ENCODE peak calls at places on chromosomes 7 and 10, in five cellular contexts. M is PC-3, E is AG04450, C is transverse colon, B is lung. Z is an unnamed sample.

GRCh38 chr10:78408671-78409472 is 375.2 kb downstream of the RPS24 start:
- DNase-seq in M (peak; percentile 61), E (no peak), C (peak; percentile 41), B (peak; percentile 87), Z (peak; percentile 86)

GRCh38 chr7:101991860-101992259 is 174.4 kb downstream of the CUX1 start:
- DNase-seq in B (no peak), M (no peak), E (no peak), C (no peak), Z (no peak)

GRCh38 chr10:104734408-104734807 is 93.3 kb downstream of the SORCS3 start:
- DNase-seq in B (no peak), E (no peak), C (no peak), M (no peak), Z (no peak)

GRCh38 chr7:16916111-16916639 is 34.4 kb upstream of the AGR3 start:
- DNase-seq in M (peak; percentile 85), E (peak; percentile 63), C (no peak), B (no peak), Z (no peak)

GRCh38 chr7:7772385-7772784 is 54.0 kb upstream of the RPA3 start:
- DNase-seq in M (no peak), E (no peak), C (no peak), B (no peak), Z (no peak)

GRCh38 chr7:71184136-71184535 is 52.2 kb downstream of the GALNT17 start:
- DNase-seq in B (no peak), M (no peak), C (no peak), E (no peak), Z (no peak)

GRCh38 chr7:1659696-1660095 is 10.4 kb upstream of the ELFN1 start:
- DNase-seq in E (no peak), B (no peak), M (peak; percentile 34), C (no peak), Z (no peak)

GRCh38 chr10:79417266-79417665 is 28.2 kb downstream of the ZCCHC24 start:
- DNase-seq in B (no peak), E (no peak), M (no peak), C (no peak), Z (peak; percentile 57)

GRCh38 chr7:80133361-80134104 is 1.1 kb upstream of the GNAI1 start:
- DNase-seq in C (peak; percentile 15), B (no peak), M (peak; percentile 41), E (no peak), Z (no peak)

GRCh38 chr10:101234333-101234732 is 5.1 kb upstream of the LBX1 start:
- DNase-seq in E (no peak), M (no peak), B (no peak), C (no peak), Z (no peak)

GRCh38 chr10:73506491-73506890 is 10.7 kb upstream of the PPP3CB start:
- DNase-seq in E (no peak), M (no peak), B (no peak), C (no peak), Z (no peak)

GRCh38 chr7:130277763-130278643 is 11.3 kb downstream of the CPA2 start:
- DNase-seq in B (peak; percentile 33), C (peak; percentile 22), M (peak; percentile 24), E (no peak), Z (no peak)

GRCh38 chr7:8261711-8262695 is at the start of gene ICA1:
- DNase-seq in E (no peak), C (peak; percentile 80), B (peak; percentile 80), M (peak; percentile 67), Z (peak; percentile 91)

GRCh38 chr10:44180321-44181154 is 204.4 kb downstream of the CXCL12 start:
- DNase-seq in C (no peak), E (peak; percentile 90), B (no peak), M (peak; percentile 8), Z (no peak)

GRCh38 chr7:74029094-74029785 is 1.3 kb downstream of the ELN start:
- DNase-seq in C (no peak), B (no peak), M (no peak), E (no peak), Z (peak; percentile 66)

GRCh38 chr7:121446526-121446925 is 50.4 kb upstream of the FAM3C start:
- DNase-seq in E (no peak), C (no peak), M (no peak), B (no peak), Z (no peak)

GRCh38 chr7:138934401-138934800 is 46.8 kb downstream of the KIAA1549 start:
- DNase-seq in M (peak; percentile 35), C (no peak), E (no peak), B (no peak), Z (no peak)

GRCh38 chr7:151800391-151800790 is 76.5 kb downstream of the PRKAG2 start:
- DNase-seq in B (no peak), C (no peak), E (no peak), M (no peak), Z (peak; percentile 26)

GRCh38 chr10:109429956-109430760 is 493.2 kb downstream of the XPNPEP1 start:
- DNase-seq in M (peak; percentile 87), C (no peak), B (no peak), E (peak; percentile 41), Z (no peak)

GRCh38 chr10:128046156-128046933 is 79.9 kb downstream of the MKI67 start:
- DNase-seq in M (no peak), C (no peak), B (no peak), E (no peak), Z (peak; percentile 53)
- H3K4me3 ChIP-seq in M (no peak overlapping the region), C (no peak overlapping the region), B (no peak overlapping the region), E (no peak overlapping the region), Z (no peak overlapping the region)

DNA sequence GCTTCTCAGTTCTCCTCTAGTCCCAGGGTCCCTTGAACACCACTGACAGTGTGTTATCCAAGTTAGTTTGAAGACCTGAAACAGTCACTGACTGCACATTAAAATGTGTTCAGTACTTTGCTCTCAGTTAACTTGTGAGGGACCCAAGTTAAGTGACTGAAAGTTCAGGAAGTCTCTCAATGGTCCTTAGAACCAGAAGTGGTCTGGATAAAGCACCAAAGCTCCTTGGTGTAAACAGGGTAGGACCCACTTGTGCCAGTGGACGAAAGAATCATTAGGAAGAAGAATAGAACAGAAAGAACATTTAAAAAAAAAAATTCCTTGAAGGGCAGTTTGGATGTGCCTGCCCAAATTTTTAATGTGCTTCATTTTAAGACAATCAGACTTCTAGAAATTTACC is 45.1 kb downstream of the NOD1 start:
- DNase-seq in B (no peak), C (no peak), E (no peak), M (no peak), Z (no peak)
- H3K27ac ChIP-seq in B (no peak overlapping the region), C (peak overlapping the region; percentile 72), E (no peak overlapping the region), M (no peak overlapping the region), Z (no peak overlapping the region)

DNA sequence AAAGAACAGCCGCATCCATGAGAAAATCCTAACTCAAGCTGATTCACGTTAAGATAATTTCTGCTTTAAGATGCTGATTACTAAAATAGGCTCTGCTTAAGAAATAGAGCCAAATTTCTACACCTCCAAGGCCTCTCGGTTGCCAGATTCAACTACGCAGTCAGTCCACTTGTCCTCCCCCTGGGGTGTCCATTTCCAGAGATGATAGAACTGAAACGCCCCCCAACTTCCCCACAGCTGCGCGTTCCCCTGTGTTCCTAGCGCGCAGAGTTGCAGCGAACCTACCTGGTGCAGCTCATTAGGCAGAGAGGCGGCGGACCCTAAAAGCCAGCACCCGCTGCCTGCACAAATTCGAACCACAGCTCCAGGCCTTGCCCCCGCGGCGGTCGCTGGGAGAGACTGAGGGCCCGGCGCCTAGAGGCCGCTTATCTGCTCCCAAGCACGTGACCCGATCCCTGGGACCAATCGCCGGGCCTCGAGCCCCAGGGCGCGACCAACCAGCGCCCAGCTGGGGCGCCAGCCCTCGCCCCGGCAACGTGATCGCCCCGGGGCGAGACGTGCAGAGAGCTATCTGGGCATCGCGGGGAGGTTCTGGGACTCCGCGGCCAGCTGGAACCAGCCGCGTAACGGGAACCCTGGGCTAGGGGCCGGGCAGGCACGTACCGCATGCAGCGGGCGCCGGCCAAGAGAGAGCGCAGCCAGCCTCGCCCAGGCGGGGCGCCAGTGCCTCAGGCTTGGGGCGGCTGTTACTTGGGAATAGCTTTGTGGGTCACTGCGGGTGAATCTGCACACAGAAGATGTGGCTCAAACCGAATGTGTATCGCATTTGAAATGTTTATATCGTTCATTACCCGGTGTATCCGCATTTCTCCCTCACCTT is at the start of gene PPP1R3C:
- DNase-seq in E (peak; percentile 82), M (no peak), B (peak; percentile 85), C (peak; percentile 79), Z (peak; percentile 97)
- H3K4me3 ChIP-seq in E (peak within 1 kb of the TSS; percentile 85), M (peak within 1 kb of the TSS; percentile 34), B (peak within 1 kb of the TSS; percentile 26), C (peak within 1 kb of the TSS; percentile 33), Z (peak within 1 kb of the TSS; percentile 87)

DNA sequence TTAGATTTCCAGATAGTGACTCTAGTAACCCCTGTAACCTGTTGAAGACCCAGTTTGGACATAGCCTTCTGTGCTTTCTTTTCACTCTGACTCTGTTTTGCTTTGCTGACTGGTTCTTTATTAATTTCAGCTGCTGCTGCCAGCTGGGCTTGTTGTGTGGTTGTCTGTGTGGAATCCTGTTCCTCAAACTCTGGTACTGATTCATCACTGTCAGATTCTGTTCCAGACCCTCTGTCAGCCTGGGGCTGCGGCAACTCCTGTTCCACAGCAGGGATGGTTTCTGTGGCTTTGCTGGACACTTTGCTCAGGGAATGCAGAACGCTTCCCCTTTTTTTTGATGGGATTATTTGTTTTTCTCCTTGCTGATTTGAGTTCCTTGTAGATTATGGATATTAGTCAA is 104.9 kb downstream of the SEC23IP start:
- DNase-seq in C (no peak), M (no peak), E (no peak), B (no peak), Z (no peak)
- H3K27ac ChIP-seq in C (peak overlapping the region; percentile 67), M (no peak overlapping the region), E (no peak overlapping the region), B (no peak overlapping the region), Z (no peak overlapping the region)

GRCh38 chr10:76034236-76035009 is 603.0 kb downstream of the LRMDA start:
- DNase-seq in M (no peak), B (no peak), E (no peak), C (no peak), Z (no peak)

GRCh38 chr10:76035010-76035727 is 603.7 kb downstream of the LRMDA start:
- DNase-seq in B (no peak), C (no peak), M (no peak), E (no peak), Z (no peak)

GRCh38 chr10:76036410-76036940 is 605.1 kb downstream of the LRMDA start:
- DNase-seq in B (peak; percentile 81), C (peak; percentile 78), M (peak; percentile 99), E (peak; percentile 32), Z (peak; percentile 88)

GRCh38 chr10:76036962-76037361 is 605.5 kb downstream of the LRMDA start:
- DNase-seq in E (no peak), M (peak; percentile 94), B (no peak), C (peak; percentile 51), Z (no peak)

DNA sequence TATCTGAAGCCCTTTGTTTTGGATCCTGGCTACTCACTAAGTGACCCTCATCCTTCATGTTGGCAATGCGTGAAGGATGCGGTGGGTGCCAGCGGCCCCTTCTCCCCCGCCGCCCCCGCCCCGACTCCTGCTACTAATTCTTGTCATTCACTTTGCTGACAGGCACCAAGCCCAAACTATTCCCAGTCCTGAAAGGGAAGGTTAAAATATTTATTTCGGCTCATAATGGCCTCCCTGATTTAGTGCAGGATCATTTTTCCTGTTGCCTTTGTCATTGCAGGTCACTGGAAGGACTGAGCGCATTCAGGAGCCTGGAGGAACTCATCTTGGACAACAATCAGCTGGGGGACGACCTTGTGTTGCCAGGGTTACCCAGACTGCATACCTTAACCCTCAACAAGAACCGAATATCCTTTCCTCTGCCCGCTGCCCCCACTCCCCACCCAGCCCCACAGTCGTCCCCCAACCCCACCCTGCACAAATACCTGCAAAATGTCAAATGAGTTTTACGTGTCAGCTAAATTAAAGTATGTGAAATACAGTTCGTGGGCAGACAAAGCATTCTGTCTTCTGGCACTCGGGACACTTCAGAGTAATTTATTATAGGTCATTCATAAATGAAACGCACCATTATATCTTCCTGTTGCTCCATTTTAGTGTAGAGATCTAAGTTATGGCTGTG is 604.4 kb downstream of the LRMDA start:
- DNase-seq in B (no peak), C (no peak), M (no peak), E (no peak), Z (no peak)
- H3K4me3 ChIP-seq in B (no peak overlapping the region), C (no peak overlapping the region), M (peak overlapping the region; percentile 27), E (no peak overlapping the region), Z (peak overlapping the region; percentile 43)

Z was measured in kidney.